ENCODE peak calls at places on chromosomes 5 and 9, in six cellular contexts. I is BE2C; M is right atrium auricular region; W is colonic mucosa; N is CD8-positive, alpha-beta T cell; R is tibial nerve. Q is an unnamed sample.

GRCh38 chr9:18636781-18637180 is 162.8 kb downstream of the ADAMTSL1 start:
- DNase-seq in N (no peak), M (no peak), I (no peak), R (no peak), W (no peak), Q (no peak)

GRCh38 chr5:83780681-83781080 is 60.0 kb upstream of the HAPLN1 start:
- DNase-seq in R (no peak), W (no peak), N (no peak), M (no peak), I (no peak), Q (no peak)

GRCh38 chr5:53679261-53679660 is 118.8 kb downstream of the NDUFS4 start:
- DNase-seq in W (no peak), M (no peak), N (no peak), I (no peak), R (no peak), Q (no peak)

GRCh38 chr5:84130006-84130580 is 254.6 kb downstream of the EDIL3 start:
- DNase-seq in M (no peak), R (no peak), N (no peak), W (no peak), I (no peak), Q (no peak)

GRCh38 chr9:5976668-5977397 is 38.6 kb downstream of the RANBP6 start:
- DNase-seq in R (no peak), W (no peak), I (no peak), N (no peak), M (no peak), Q (no peak)

GRCh38 chr9:34311499-34312225 is 17.4 kb downstream of the KIF24 start:
- DNase-seq in N (no peak), R (no peak), M (no peak), W (no peak), I (no peak), Q (no peak)

GRCh38 chr5:119476341-119476740 is 24.0 kb downstream of the HSD17B4 start:
- DNase-seq in W (no peak), M (no peak), I (no peak), N (no peak), R (no peak), Q (no peak)

GRCh38 chr5:14240366-14240765 is 97.2 kb downstream of the TRIO start:
- DNase-seq in M (no peak), R (no peak), N (no peak), I (no peak), W (no peak), Q (no peak)

GRCh38 chr9:129989740-129990139 is 53.2 kb downstream of the FNBP1 start:
- DNase-seq in M (no peak), N (no peak), W (no peak), R (peak), I (no peak), Q (no peak)

GRCh38 chr5:173341911-173342535 is 13.8 kb upstream of the STC2 start:
- DNase-seq in N (no peak), W (no peak), M (no peak), R (no peak), I (no peak), Q (no peak)

GRCh38 chr5:15489571-15490235 is 10.3 kb upstream of the FBXL7 start:
- DNase-seq in N (no peak), R (no peak), M (no peak), I (peak), W (no peak), Q (no peak)

GRCh38 chr5:72151169-72151568 is 43.9 kb downstream of the MAP1B start:
- DNase-seq in R (no peak), W (no peak), I (no peak), N (no peak), M (no peak), Q (no peak)

GRCh38 chr5:151632524-151632923 is 41.4 kb upstream of the FAT2 start:
- DNase-seq in M (no peak), W (no peak), R (no peak), N (no peak), I (peak), Q (no peak)

GRCh38 chr9:126050605-126050990 is 276.0 kb upstream of the MVB12B start:
- DNase-seq in R (no peak), N (no peak), M (no peak), W (no peak), I (no peak), Q (peak)

GRCh38 chr9:126051446-126052130 is 275.0 kb upstream of the MVB12B start:
- DNase-seq in R (no peak), M (no peak), N (no peak), W (no peak), I (no peak), Q (peak)

GRCh38 chr9:126052791-126053190 is 273.8 kb upstream of the MVB12B start:
- DNase-seq in I (no peak), R (no peak), W (no peak), N (no peak), M (no peak), Q (peak)

GRCh38 chr9:126049896-126050604 is 276.6 kb upstream of the MVB12B start:
- DNase-seq in N (no peak), I (no peak), R (no peak), W (no peak), M (no peak), Q (no peak)

DNA sequence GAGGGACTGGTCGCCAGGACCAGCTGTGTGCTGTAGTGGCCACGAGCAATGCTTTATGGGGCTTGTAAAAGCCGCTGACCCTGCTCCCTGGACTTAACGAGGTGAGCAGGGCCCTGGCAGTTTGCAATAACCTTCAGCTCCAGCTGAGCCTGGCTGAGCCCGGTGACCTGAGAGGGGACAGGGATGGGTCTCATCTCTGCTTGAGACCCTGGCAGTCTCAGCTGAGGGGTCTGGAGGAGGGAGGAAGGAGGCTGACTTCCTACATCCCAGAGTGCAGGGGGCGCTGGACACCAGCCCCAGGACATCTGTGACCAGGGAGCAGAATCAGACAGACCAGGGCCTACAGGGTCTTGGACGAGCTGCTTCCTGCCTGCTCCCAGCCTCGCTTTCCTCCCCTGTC is 277.5 kb upstream of the MVB12B start:
- DNase-seq in M (no peak), W (no peak), R (no peak), N (no peak), I (no peak), Q (no peak)
- TF ChIP-seq CTCF in M (no peak), W (no peak), R (no peak), N (no peak), I (no peak), Q (no peak)

GRCh38 chr5:2847608-2848007 is 96.1 kb upstream of the IRX2 start:
- DNase-seq in W (no peak), R (no peak), M (no peak), I (no peak), N (no peak), Q (no peak)

GRCh38 chr5:2851895-2852294 is 100.4 kb upstream of the IRX2 start:
- DNase-seq in N (no peak), I (no peak), M (no peak), W (no peak), R (no peak), Q (no peak)

GRCh38 chr5:2852446-2852845 is 101.0 kb upstream of the IRX2 start:
- DNase-seq in W (no peak), N (no peak), R (no peak), I (no peak), M (no peak), Q (no peak)

GRCh38 chr5:2849429-2849828 is 98.0 kb upstream of the IRX2 start:
- DNase-seq in M (no peak), W (no peak), I (no peak), N (no peak), R (no peak), Q (no peak)

GRCh38 chr5:2848634-2849033 is 97.2 kb upstream of the IRX2 start:
- DNase-seq in M (no peak), N (no peak), I (no peak), R (no peak), W (no peak), Q (no peak)
- TF ChIP-seq CTCF in M (no peak), N (no peak), I (no peak), R (no peak), W (no peak), Q (no peak)

DNA sequence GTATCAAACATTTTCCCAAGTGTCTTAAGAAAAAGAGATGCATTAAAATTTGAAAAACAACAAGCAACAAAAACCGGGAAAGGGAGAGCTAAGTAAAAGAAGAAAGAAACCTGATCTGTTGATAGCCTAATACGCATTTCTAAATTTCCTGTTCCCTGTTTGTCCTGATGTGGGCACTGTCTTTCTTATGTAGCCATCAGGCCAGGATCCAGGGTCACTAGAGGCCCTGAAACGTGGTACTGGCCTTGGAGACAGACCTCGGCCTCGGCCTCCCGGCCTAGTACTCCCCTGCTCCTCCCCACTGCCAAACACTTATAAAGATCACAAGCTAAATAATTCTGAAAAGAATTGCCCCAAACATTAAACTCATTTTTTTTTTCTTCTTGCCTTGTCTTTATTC is 547.2 kb downstream of the IRX1 start:
- DNase-seq in R (no peak), M (no peak), W (no peak), I (no peak), N (no peak), Q (no peak)
- TF ChIP-seq CTCF in R (no peak), M (no peak), W (no peak), I (no peak), N (no peak), Q (no peak)

GRCh38 chr9:110638381-110638954 is 30.1 kb upstream of the MUSK start:
- DNase-seq in N (no peak), R (no peak), W (no peak), M (no peak), I (no peak), Q (no peak)
- TF ChIP-seq CTCF in N (no peak), R (peak), W (peak), M (no peak), I (peak), Q (peak)

GRCh38 chr9:93064392-93065124 is 6.1 kb downstream of the SUSD3 start:
- DNase-seq in M (no peak), R (no peak), I (no peak), N (peak), W (peak), Q (peak)
- TF ChIP-seq CTCF in M (no peak), R (no peak), I (no peak), N (no peak), W (no peak), Q (no peak)

GRCh38 chr9:121440265-121440664 is 59.4 kb downstream of the GGTA1 start:
- DNase-seq in M (no peak), I (no peak), N (no peak), R (no peak), W (no peak), Q (no peak)
- TF ChIP-seq CTCF in M (no peak), I (peak), N (no peak), R (no peak), W (no peak), Q (no peak)

GRCh38 chr9:98805506-98806272 is 1.8 kb upstream of the GALNT12 start:
- DNase-seq in I (no peak), M (no peak), R (no peak), W (no peak), N (no peak), Q (no peak)

GRCh38 chr9:98807070-98807810 is at the start of gene GALNT12:
- DNase-seq in M (no peak), N (peak), I (no peak), R (no peak), W (peak), Q (no peak)

GRCh38 chr9:98808411-98808815 is 943 bp downstream of the GALNT12 start:
- DNase-seq in R (no peak), I (no peak), N (no peak), M (no peak), W (peak), Q (no peak)

GRCh38 chr9:98807811-98808195 is 333 bp downstream of the GALNT12 start:
- DNase-seq in M (no peak), W (peak), I (no peak), N (no peak), R (no peak), Q (no peak)

DNA sequence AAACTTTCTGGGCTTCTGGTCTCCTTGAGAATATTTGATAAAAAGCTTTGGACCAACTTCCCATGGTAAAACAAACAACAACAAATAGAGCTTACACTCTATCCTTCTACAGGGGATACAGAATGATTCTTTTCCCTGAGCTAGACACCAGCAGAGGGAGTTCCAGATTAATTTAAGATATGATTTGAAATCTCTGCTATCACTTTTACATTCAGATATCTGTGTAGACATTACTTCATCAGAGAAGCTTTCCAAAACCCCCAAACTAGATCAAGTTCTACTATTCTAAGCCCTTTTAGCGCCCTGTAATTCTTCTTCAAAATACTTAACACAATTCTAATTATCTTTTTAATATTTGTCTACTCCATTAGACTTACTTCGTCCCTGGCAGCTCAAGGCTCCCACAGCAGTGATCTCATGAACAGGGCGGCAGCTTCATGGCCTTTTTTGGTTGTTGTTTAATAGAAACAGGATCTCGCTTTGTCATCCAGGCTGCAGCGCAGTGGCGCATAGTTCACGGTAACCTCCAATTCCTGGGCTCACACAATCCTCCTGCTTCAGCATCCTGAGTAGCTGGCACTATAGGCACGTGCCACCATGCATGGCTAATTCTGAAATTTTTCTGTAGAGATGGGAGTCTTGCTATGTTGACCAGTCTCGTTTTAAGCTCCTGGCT is 938 bp upstream of the GALNT12 start:
- DNase-seq in M (no peak), W (no peak), N (no peak), I (no peak), R (no peak), Q (no peak)
- TF ChIP-seq CTCF in M (no peak), W (peak), N (no peak), I (no peak), R (no peak), Q (no peak)

GRCh38 chr5:35939639-35940038 is 1.2 kb upstream of the CAPSL start:
- DNase-seq in R (no peak), I (no peak), M (no peak), W (no peak), N (no peak), Q (no peak)
- TF ChIP-seq CTCF in R (no peak), I (no peak), M (no peak), W (no peak), N (no peak), Q (peak)